ENCODE peak calls at places on chromosomes 3 and 15, in six cellular contexts. Z is effector memory CD4-positive, alpha-beta T cell; Q is right atrium auricular region; V is glomerular endothelial cell; K is CD8-positive, alpha-beta T cell; Y is AG04450. T is an unnamed sample.

GRCh38 chr15:94607176-94607654 is 375.9 kb downstream of the MCTP2 start:
- DNase-seq in Z (no peak), Q (peak), V (peak), K (no peak), Y (no peak), T (no peak)

GRCh38 chr15:98043160-98044059 is 82.9 kb downstream of the ARRDC4 start:
- DNase-seq in Z (no peak), Q (peak), V (no peak), K (no peak), Y (no peak), T (no peak)

GRCh38 chr3:117746091-117746490 is 1036.5 kb downstream of the TUSC7 start:
- DNase-seq in Z (no peak), Q (no peak), V (no peak), K (no peak), Y (no peak), T (no peak)

GRCh38 chr15:34109775-34110663 is 8.1 kb downstream of the PGBD4 start:
- DNase-seq in Z (no peak), Q (no peak), V (peak), K (no peak), Y (peak), T (no peak)

GRCh38 chr3:102006812-102007485 is 157.6 kb downstream of the NFKBIZ start:
- DNase-seq in Z (no peak), Q (peak), V (peak), K (no peak), Y (peak), T (no peak)

GRCh38 chr3:147713234-147714133 is 304.3 kb downstream of the ZIC1 start:
- DNase-seq in Z (no peak), Q (no peak), V (no peak), K (no peak), Y (no peak), T (no peak)

GRCh38 chr3:140292154-140292553 is 357.2 kb downstream of the CLSTN2 start:
- DNase-seq in Z (no peak), Q (no peak), V (no peak), K (no peak), Y (no peak), T (no peak)

GRCh38 chr3:177724020-177724638 is 526.8 kb upstream of the TBL1XR1 start:
- DNase-seq in Z (no peak), Q (peak), V (no peak), K (no peak), Y (no peak), T (no peak)

GRCh38 chr3:111989061-111989678 is 9.6 kb upstream of the TAGLN3 start:
- DNase-seq in Z (no peak), Q (no peak), V (no peak), K (no peak), Y (peak), T (no peak)

GRCh38 chr3:126745760-126746394 is 41.8 kb downstream of the CHCHD6 start:
- DNase-seq in Z (no peak), Q (peak), V (no peak), K (no peak), Y (no peak), T (no peak)

GRCh38 chr15:73941044-73941443 is 14.8 kb downstream of the LOXL1 start:
- DNase-seq in Z (no peak), Q (peak), V (no peak), K (no peak), Y (peak), T (no peak)

T was measured in effector CD4-positive, alpha-beta T cell.